ENCODE peak calls at places on chromosomes 2 and 18, in ten cellular contexts. L is iPS-NIHi11, X is neural crest cell, H is EL, A is HL-60, G is HTR-8/SVneo, W is A549, I is brain microvascular endothelial cell, F is NAMALWA, P is hypothalamus. J is an unnamed sample.

GRCh38 chr18:56326386-56327072 is 311.9 kb downstream of the TXNL1 start:
- DNase-seq in F (no peak), G (no peak), H (no peak), X (no peak), P (no peak), I (no peak), L (no peak), W (no peak), A (no peak), J (no peak)

GRCh38 chr2:160425794-160426193 is 67.8 kb downstream of the RBMS1 start:
- DNase-seq in A (no peak), X (no peak), I (no peak), W (no peak), H (no peak), L (no peak), G (no peak), F (no peak), P (no peak), J (no peak)

GRCh38 chr18:45090526-45091140 is 409.9 kb downstream of the SETBP1 start:
- DNase-seq in W (no peak), G (no peak), L (no peak), P (no peak), A (no peak), H (no peak), F (no peak), I (no peak), X (no peak), J (no peak)

GRCh38 chr2:136006658-136007057 is 21.2 kb upstream of the DARS1 start:
- DNase-seq in G (peak; percentile 25), L (peak; percentile 10), F (no peak), X (no peak), W (no peak), I (no peak), A (no peak), P (no peak), H (peak; percentile 70), J (no peak)

GRCh38 chr2:105399207-105399861 is 483 bp upstream of the FHL2 start:
- DNase-seq in P (no peak), I (no peak), F (no peak), H (no peak), L (no peak), X (no peak), A (no peak), W (no peak), G (no peak), J (no peak)

GRCh38 chr2:159202568-159203071 is 83.9 kb downstream of the WDSUB1 start:
- DNase-seq in G (peak; percentile 34), A (no peak), H (peak; percentile 99), X (no peak), W (no peak), I (peak; percentile 100), L (no peak), P (no peak), F (no peak), J (peak; percentile 72)

GRCh38 chr2:161010503-161010902 is 149.7 kb upstream of the TANK start:
- DNase-seq in G (no peak), H (no peak), F (no peak), W (no peak), X (no peak), A (no peak), P (no peak), L (no peak), I (no peak), J (no peak)

GRCh38 chr2:232341739-232342126 is 36.8 kb upstream of the ALPP start:
- DNase-seq in G (no peak), I (no peak), X (no peak), P (no peak), L (no peak), W (no peak), F (no peak), A (no peak), H (no peak), J (no peak)

GRCh38 chr2:237998530-237998929 is 31.7 kb downstream of the UBE2F start:
- DNase-seq in P (no peak), L (no peak), X (no peak), I (peak; percentile 11), F (peak; percentile 8), H (no peak), W (no peak), A (peak; percentile 26), G (no peak), J (no peak)

GRCh38 chr18:12329125-12329698 is 21.2 kb downstream of the TUBB6 start:
- DNase-seq in H (no peak), A (no peak), P (no peak), X (no peak), W (no peak), I (no peak), L (no peak), F (no peak), G (no peak), J (no peak)

GRCh38 chr2:31107588-31108300 is 30.5 kb downstream of the GALNT14 start:
- DNase-seq in A (no peak), F (no peak), P (no peak), G (no peak), L (peak; percentile 77), I (peak; percentile 24), W (no peak), X (no peak), H (no peak), J (no peak)

GRCh38 chr2:154130821-154131220 is 259.1 kb downstream of the GALNT13 start:
- DNase-seq in G (no peak), X (no peak), P (no peak), A (no peak), H (no peak), W (no peak), L (no peak), F (no peak), I (no peak), J (no peak)

GRCh38 chr18:56637897-56638231 is 528 bp downstream of the TXNL1 start:
- DNase-seq in F (no peak), I (no peak), X (no peak), P (no peak), L (peak; percentile 33), H (peak; percentile 15), A (peak; percentile 14), W (no peak), G (no peak), J (no peak)

GRCh38 chr2:3595985-3596384 is 1.1 kb downstream of the COLEC11 start:
- DNase-seq in G (no peak), I (no peak), X (no peak), H (no peak), A (no peak), P (no peak), W (no peak), L (no peak), F (no peak), J (no peak)

GRCh38 chr2:143710879-143711278 is 581.7 kb downstream of the ARHGAP15 start:
- DNase-seq in P (no peak), H (no peak), X (no peak), F (no peak), I (no peak), G (no peak), W (no peak), L (no peak), A (no peak), J (no peak)

GRCh38 chr2:238694136-238694755 is 153.6 kb upstream of the TWIST2 start:
- DNase-seq in G (no peak), A (no peak), I (no peak), F (no peak), L (no peak), P (no peak), X (no peak), W (no peak), H (no peak), J (no peak)

GRCh38 chr2:14189929-14190328 is 442.6 kb upstream of the LRATD1 start:
- DNase-seq in I (peak; percentile 64), L (no peak), F (no peak), H (peak; percentile 1), G (no peak), W (no peak), X (no peak), A (no peak), P (no peak), J (no peak)

J was measured in T1000.